ENCODE peak calls at places on chromosomes 11 and 22, in ten cellular contexts. J is astrocyte, Q is PC-9, N is psoas muscle, Z is GM12865, O is esophagus squamous epithelium, K is NB4, W is keratinocyte, H is neural progenitor cell, U is GM13977. D is an unnamed sample.

GRCh38 chr11:66914505-66914904 is 43.7 kb downstream of the PC start:
- DNase-seq in J (no peak), Q (no peak), N (no peak), Z (no peak), O (no peak), K (no peak), W (no peak), H (no peak), U (no peak), D (no peak)

GRCh38 chr11:27965559-27965958 is 142.4 kb downstream of the KIF18A start:
- DNase-seq in J (no peak), Q (no peak), N (no peak), Z (no peak), O (no peak), K (no peak), W (no peak), H (peak), U (no peak), D (no peak)

GRCh38 chr11:279966-280761 is 2.0 kb downstream of the NLRP6 start:
- DNase-seq in J (peak), Q (no peak), N (no peak), Z (no peak), O (no peak), K (no peak), W (no peak), H (no peak), U (peak), D (peak)

GRCh38 chr22:26552466-26552865 is 37.5 kb downstream of the TPST2 start:
- DNase-seq in J (peak), Q (no peak), N (no peak), Z (no peak), O (no peak), K (peak), W (no peak), H (no peak), U (no peak), D (no peak)

GRCh38 chr11:5364214-5364613 is 12.9 kb downstream of the OR51B6 start:
- DNase-seq in J (peak), Q (no peak), N (no peak), Z (no peak), O (no peak), K (no peak), W (no peak), H (no peak), U (no peak), D (peak)

GRCh38 chr22:17786435-17787158 is 12.3 kb upstream of the BID start:
- DNase-seq in J (peak), Q (no peak), N (peak), Z (no peak), O (no peak), K (peak), W (no peak), H (peak), U (no peak), D (no peak)

GRCh38 chr22:26979294-26979693 is 321.9 kb downstream of the MIAT start:
- DNase-seq in J (no peak), Q (no peak), N (no peak), Z (no peak), O (no peak), K (no peak), W (no peak), H (peak), U (no peak), D (no peak)

GRCh38 chr11:95588821-95589220 is 200.8 kb downstream of the FAM76B start:
- DNase-seq in J (no peak), Q (no peak), N (no peak), Z (no peak), O (no peak), K (no peak), W (no peak), H (no peak), U (no peak), D (no peak)

GRCh38 chr11:70650075-70650909 is 252.0 kb downstream of the CTTN start:
- DNase-seq in J (peak), Q (peak), N (peak), Z (peak), O (no peak), K (peak), W (no peak), H (peak), U (peak), D (peak)

GRCh38 chr11:2804701-2805387 is 80.7 kb downstream of the CDKN1C start:
- DNase-seq in J (no peak), Q (no peak), N (peak), Z (no peak), O (no peak), K (no peak), W (no peak), H (peak), U (no peak), D (no peak)

GRCh38 chr11:75966546-75967287 is 151.7 kb downstream of the UVRAG start:
- DNase-seq in J (peak), Q (no peak), N (no peak), Z (no peak), O (no peak), K (peak), W (peak), H (no peak), U (peak), D (peak)

GRCh38 chr11:35166369-35167360 is 27.7 kb downstream of the CD44 start:
- DNase-seq in J (peak), Q (peak), N (peak), Z (no peak), O (no peak), K (no peak), W (peak), H (no peak), U (no peak), D (peak)

GRCh38 chr11:75777461-75778110 is 9.0 kb downstream of the DGAT2 start:
- DNase-seq in J (no peak), Q (no peak), N (no peak), Z (no peak), O (no peak), K (peak), W (no peak), H (no peak), U (no peak), D (no peak)

GRCh38 chr22:24428751-24429410 is 1.5 kb downstream of the ADORA2A start:
- DNase-seq in J (no peak), Q (no peak), N (no peak), Z (no peak), O (no peak), K (no peak), W (no peak), H (no peak), U (no peak), D (no peak)

GRCh38 chr22:39184586-39185577 is 32.4 kb upstream of the CBX7 start:
- DNase-seq in J (peak), Q (no peak), N (no peak), Z (no peak), O (no peak), K (no peak), W (no peak), H (no peak), U (no peak), D (peak)

GRCh38 chr11:67646535-67647336 is 3.8 kb downstream of the ACY3 start:
- DNase-seq in J (no peak), Q (no peak), N (no peak), Z (peak), O (no peak), K (peak), W (no peak), H (no peak), U (no peak), D (no peak)

GRCh38 chr11:59173964-59174663 is 2.2 kb downstream of the DTX4 start:
- DNase-seq in J (no peak), Q (peak), N (no peak), Z (peak), O (no peak), K (no peak), W (no peak), H (peak), U (peak), D (peak)

GRCh38 chr11:86294026-86294425 is 8.0 kb upstream of the HIKESHI start:
- DNase-seq in J (no peak), Q (no peak), N (no peak), Z (no peak), O (no peak), K (no peak), W (no peak), H (no peak), U (no peak), D (peak)

GRCh38 chr11:6474806-6475500 is 1.2 kb upstream of the TRIM3 start:
- DNase-seq in J (no peak), Q (no peak), N (no peak), Z (no peak), O (no peak), K (peak), W (no peak), H (no peak), U (no peak), D (no peak)

GRCh38 chr11:6475936-6476335 is 2.2 kb upstream of the TRIM3 start:
- DNase-seq in J (no peak), Q (no peak), N (no peak), Z (no peak), O (no peak), K (peak), W (no peak), H (peak), U (no peak), D (no peak)

GRCh38 chr11:6472934-6473333 is 807 bp downstream of the TRIM3 start:
- DNase-seq in J (no peak), Q (no peak), N (no peak), Z (no peak), O (no peak), K (no peak), W (no peak), H (no peak), U (peak), D (no peak)

GRCh38 chr11:6474423-6474792 is 667 bp upstream of the TRIM3 start:
- DNase-seq in J (no peak), Q (no peak), N (no peak), Z (no peak), O (no peak), K (peak), W (no peak), H (no peak), U (no peak), D (no peak)

GRCh38 chr11:6473481-6474422 is at the start of gene TRIM3:
- DNase-seq in J (peak), Q (peak), N (peak), Z (peak), O (peak), K (peak), W (peak), H (peak), U (peak), D (peak)
- TF ChIP-seq CTCF in J (peak), Q (peak), N (no peak), Z (no peak), O (no peak), K (no peak), W (peak), H (peak), U (no peak), D (peak)

GRCh38 chr11:47216141-47216798 is 1.5 kb downstream of the DDB2 start:
- DNase-seq in J (peak), Q (peak), N (peak), Z (peak), O (no peak), K (peak), W (no peak), H (peak), U (peak), D (peak)
- TF ChIP-seq CTCF in J (no peak), Q (peak), N (no peak), Z (no peak), O (no peak), K (peak), W (no peak), H (peak), U (peak), D (no peak)

GRCh38 chr11:61610905-61611304 is 30.0 kb upstream of the SYT7 start:
- DNase-seq in J (no peak), Q (no peak), N (no peak), Z (no peak), O (no peak), K (no peak), W (no peak), H (no peak), U (no peak), D (no peak)
- TF ChIP-seq CTCF in J (no peak), Q (no peak), N (no peak), Z (no peak), O (no peak), K (no peak), W (no peak), H (no peak), U (no peak), D (no peak)

GRCh38 chr11:1763796-1764661 is at the start of gene CTSD:
- DNase-seq in J (peak), Q (peak), N (peak), Z (peak), O (no peak), K (peak), W (no peak), H (peak), U (peak), D (peak)

GRCh38 chr11:1768141-1768469 is 4.4 kb upstream of the CTSD start:
- DNase-seq in J (no peak), Q (no peak), N (no peak), Z (no peak), O (no peak), K (no peak), W (no peak), H (no peak), U (no peak), D (no peak)

GRCh38 chr11:1767399-1768140 is 3.8 kb upstream of the CTSD start:
- DNase-seq in J (no peak), Q (no peak), N (no peak), Z (no peak), O (no peak), K (no peak), W (no peak), H (no peak), U (no peak), D (no peak)

GRCh38 chr11:1766719-1767398 is 3.1 kb upstream of the CTSD start:
- DNase-seq in J (no peak), Q (no peak), N (no peak), Z (no peak), O (no peak), K (no peak), W (no peak), H (no peak), U (no peak), D (no peak)

DNA sequence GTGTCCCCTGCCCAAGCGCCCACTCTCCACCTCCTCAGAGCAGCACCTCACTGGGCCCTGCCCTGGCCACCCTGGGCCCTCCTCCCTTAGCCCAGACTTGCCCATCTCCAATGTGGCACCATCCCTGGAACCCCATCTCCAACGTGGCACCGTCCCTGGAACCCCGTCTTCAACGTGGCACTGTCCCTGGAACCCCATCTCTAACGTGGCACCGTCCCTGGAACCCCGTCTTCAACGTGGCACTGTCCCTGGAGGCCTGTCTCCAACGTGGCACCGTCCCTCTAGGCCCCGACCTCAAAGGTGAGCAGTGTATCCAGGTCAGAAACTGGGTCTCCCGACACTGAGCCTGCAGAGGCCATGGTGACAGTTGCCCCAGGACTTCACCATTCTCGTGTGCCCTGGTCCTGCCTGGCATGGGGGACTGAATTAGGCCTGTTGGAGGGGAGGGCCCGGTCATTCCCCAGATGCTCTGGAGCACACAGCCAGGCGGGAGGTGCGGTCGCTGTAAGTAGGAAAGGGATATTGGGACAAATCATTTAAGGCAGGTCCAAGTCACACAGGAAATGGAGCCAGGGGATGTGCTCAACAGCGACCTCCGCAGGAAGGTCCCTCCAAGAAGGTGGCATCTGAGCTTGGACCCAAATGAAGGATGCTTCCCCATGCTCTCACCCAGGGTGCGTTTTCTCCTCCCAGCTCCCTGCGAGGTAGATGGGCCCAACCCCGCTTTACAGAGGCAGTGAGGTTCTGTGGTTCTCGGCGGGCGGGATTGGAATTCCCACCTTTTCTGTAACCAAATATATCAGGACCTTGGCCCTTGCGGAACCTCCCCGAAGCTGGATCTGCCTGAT is 2.4 kb upstream of the CTSD start:
- DNase-seq in J (no peak), Q (no peak), N (peak), Z (no peak), O (no peak), K (no peak), W (no peak), H (peak), U (no peak), D (no peak)
- TF ChIP-seq CTCF in J (no peak), Q (no peak), N (no peak), Z (peak), O (no peak), K (peak), W (peak), H (peak), U (peak), D (no peak)

DNA sequence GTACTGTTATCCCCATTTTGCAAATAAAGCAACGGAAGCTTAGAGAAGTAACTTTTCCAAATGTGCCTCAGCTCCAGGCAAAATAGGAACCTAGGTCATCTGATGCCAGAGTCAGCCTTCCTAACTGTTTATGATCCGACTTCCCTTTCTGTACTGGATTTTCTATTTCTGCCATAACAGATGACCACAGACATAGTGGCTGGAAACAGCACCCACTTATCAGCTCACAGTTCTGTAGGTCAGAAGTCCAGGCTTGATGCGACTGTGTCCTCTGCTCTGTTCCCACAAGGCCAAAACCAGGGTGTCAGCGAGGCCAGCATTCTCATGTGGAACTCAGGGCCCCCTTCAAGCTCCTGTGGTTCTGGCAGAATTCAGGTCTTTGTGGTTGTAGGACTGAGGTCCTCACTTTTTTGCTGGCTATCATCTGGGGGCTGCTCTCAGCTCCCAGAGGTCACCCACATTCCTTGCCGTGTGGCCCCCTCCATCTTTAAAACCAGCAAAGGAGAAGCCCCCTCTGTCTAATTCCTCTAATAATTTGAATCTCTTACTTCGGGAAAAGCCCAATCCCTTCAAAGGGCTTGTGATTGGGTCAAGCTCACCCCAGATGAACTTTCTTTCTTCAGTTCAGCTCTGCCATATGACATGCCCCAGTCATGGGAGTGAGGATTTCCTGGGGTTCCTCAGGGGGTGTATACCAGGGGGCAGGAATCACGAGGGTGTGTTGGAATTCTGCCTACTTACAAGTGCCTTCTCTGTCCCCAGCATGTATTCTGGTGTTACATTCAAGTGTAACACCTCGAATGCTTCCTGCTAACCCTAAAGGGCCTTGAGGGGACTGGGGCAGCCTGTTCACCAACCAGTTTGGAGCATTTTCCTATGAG is 15.3 kb downstream of the KCNJ5 start:
- DNase-seq in J (no peak), Q (no peak), N (no peak), Z (no peak), O (no peak), K (no peak), W (no peak), H (no peak), U (no peak), D (no peak)
- TF ChIP-seq CTCF in J (no peak), Q (peak), N (no peak), Z (no peak), O (no peak), K (no peak), W (no peak), H (no peak), U (no peak), D (no peak)

DNA sequence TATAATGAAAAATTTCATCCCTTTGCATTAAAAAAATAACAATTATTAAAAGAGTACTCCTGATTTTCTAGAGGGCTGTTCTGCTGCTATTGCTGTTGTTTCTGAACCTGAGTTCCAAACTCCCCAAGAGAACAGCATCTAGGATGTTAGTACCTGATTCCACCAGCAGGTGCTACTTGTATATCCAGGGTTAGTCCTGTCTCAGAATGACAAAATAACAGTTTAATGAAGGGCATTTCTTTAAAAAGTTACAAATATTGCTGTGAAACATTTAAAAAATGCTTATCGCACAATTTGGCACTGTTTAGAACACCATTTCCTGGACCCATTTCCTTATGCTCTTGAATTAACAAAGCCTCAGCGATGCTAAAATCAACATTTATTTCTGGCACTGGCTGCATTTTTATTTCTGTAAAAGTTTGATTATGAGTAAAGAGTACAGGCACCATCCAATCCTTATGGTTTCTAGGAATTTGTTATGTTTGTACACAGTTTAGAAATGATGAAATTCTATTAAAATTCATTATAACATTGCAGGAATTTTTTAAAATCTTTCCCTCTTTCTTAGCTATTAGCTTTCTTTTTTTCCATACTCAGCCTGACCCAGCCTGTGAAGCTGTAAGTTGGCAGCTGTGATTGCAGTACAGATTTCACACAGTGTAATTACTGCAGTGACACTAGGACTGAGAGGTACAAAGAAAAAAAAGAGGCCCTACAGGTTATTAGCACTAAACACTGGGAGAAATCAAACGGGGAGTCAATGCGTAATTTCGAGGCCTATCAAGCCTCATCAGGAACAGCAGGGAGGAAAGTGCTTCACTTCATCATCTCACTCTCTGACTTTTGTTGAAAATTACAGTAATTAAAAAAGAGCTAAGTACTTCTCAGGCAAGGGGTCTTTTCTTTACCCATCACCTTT is 208.8 kb downstream of the DCDC1 start:
- DNase-seq in J (no peak), Q (no peak), N (no peak), Z (peak), O (no peak), K (no peak), W (peak), H (peak), U (no peak), D (no peak)
- TF ChIP-seq CTCF in J (peak), Q (peak), N (peak), Z (peak), O (no peak), K (no peak), W (peak), H (peak), U (peak), D (peak)

DNA sequence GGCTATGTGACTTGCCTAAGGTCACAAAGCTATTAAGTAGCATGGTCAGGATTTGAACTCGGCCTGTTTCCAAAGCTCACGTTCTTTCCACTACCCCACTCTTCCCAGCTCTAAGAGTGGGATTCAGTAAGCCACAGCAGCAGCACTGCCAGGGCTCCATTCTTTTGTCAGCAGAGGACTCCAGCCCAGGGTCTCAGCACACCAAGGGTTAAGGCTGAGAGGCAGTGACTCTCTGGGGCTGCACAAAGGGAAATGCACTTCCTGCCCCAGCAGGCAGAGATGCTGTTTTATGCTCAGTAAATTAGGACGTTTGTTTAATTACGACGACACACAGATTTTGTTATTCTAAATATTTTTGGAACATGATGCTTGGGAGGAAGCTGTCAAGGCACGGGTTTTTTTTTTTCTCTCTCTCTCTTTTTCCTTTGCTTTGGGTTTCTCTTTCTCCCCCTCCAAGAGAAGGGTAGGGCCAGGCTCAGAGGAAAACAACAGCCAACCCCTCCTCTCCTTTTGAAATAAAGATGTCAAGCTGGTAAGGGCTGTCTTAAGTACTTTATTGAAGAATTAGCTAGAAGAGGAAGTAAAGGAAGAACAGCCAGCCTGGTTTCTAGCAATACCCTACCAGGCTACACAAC is 2.9 kb downstream of the MYH9 start:
- DNase-seq in J (no peak), Q (no peak), N (no peak), Z (peak), O (no peak), K (peak), W (no peak), H (peak), U (no peak), D (no peak)
- TF ChIP-seq CTCF in J (no peak), Q (no peak), N (no peak), Z (no peak), O (no peak), K (no peak), W (no peak), H (peak), U (no peak), D (no peak)